ENCODE peak calls at places on chromosomes 6 and 20, in six cellular contexts. V, D, N, A, O and U are unnamed samples.

GRCh38 chr6:71967436-71967835 is 81.1 kb downstream of the RIMS1 start:
- DNase-seq in D (no peak), O (no peak), V (no peak), N (peak; percentile 83), A (no peak), U (no peak)

GRCh38 chr20:32624687-32625345 is 39.7 kb upstream of the NOL4L start:
- DNase-seq in N (no peak), D (no peak), A (no peak), O (no peak), V (no peak), U (no peak)

GRCh38 chr6:41546475-41546865 is 289 bp downstream of the FOXP4 start:
- DNase-seq in V (no peak), N (peak; percentile 66), O (peak; percentile 71), D (no peak), A (peak; percentile 62), U (peak; percentile 59)

GRCh38 chr20:29443819-29444218 is 1813.6 kb upstream of the DEFB115 start:
- DNase-seq in O (peak; percentile 4), A (no peak), V (no peak), N (no peak), D (no peak), U (no peak)

GRCh38 chr20:25233016-25233772 is 14.7 kb upstream of the PYGB start:
- DNase-seq in D (peak; percentile 42), O (no peak), A (no peak), V (no peak), N (peak; percentile 79), U (no peak)

GRCh38 chr6:139109558-139109957 is 25.3 kb upstream of the HECA start:
- DNase-seq in V (peak; percentile 32), D (peak; percentile 54), A (peak; percentile 79), N (peak; percentile 45), O (peak; percentile 45), U (no peak)

GRCh38 chr6:93163146-93163545 is 256.2 kb downstream of the EPHA7 start:
- DNase-seq in O (no peak), D (no peak), N (no peak), A (no peak), V (no peak), U (no peak)

GRCh38 chr20:59207742-59208357 is 44.2 kb downstream of the ZNF831 start:
- DNase-seq in D (peak; percentile 88), V (peak; percentile 16), A (peak; percentile 95), N (peak; percentile 56), O (peak; percentile 86), U (peak; percentile 59)

GRCh38 chr6:32700391-32701040 is 34.1 kb upstream of the HLA-DQB1 start:
- DNase-seq in N (peak; percentile 67), V (peak; percentile 61), A (peak; percentile 84), D (peak; percentile 77), O (peak; percentile 70), U (peak; percentile 38)

GRCh38 chr6:110307368-110307767 is 50.8 kb downstream of the METTL24 start:
- DNase-seq in O (peak; percentile 16), A (no peak), V (no peak), D (no peak), N (no peak), U (no peak)

GRCh38 chr20:54061106-54061881 is 9.1 kb downstream of the BCAS1 start:
- DNase-seq in A (no peak), O (no peak), V (no peak), D (no peak), N (peak; percentile 87), U (no peak)

GRCh38 chr6:154478021-154478651 is 32.3 kb downstream of the CNKSR3 start:
- DNase-seq in A (no peak), V (no peak), D (no peak), O (no peak), N (peak; percentile 40), U (no peak)

GRCh38 chr6:30007132-30007764 is 53.8 kb upstream of the POLR1H start:
- DNase-seq in V (no peak), O (no peak), D (peak; percentile 63), A (peak; percentile 89), N (no peak), U (no peak)

GRCh38 chr6:44738652-44739141 is 351.2 kb downstream of the CDC5L start:
- DNase-seq in N (peak; percentile 83), V (no peak), O (no peak), D (peak; percentile 18), A (peak; percentile 13), U (no peak)

GRCh38 chr6:39189131-39189530 is 40.1 kb downstream of the KCNK5 start:
- DNase-seq in D (no peak), N (no peak), V (no peak), A (no peak), O (no peak), U (no peak)

GRCh38 chr20:37270586-37271420 is 9.2 kb upstream of the GHRH start:
- DNase-seq in N (no peak), O (no peak), D (no peak), V (no peak), A (no peak), U (no peak)

GRCh38 chr20:17666491-17666890 is 15.6 kb downstream of the RRBP1 start:
- DNase-seq in N (peak; percentile 83), D (no peak), O (no peak), A (no peak), V (no peak), U (no peak)

GRCh38 chr20:46621492-46621891 is 29.8 kb downstream of the SLC13A3 start:
- DNase-seq in O (no peak), A (no peak), N (peak; percentile 47), V (no peak), D (no peak), U (no peak)

GRCh38 chr6:109374493-109374892 is 7.8 kb downstream of the CD164 start:
- DNase-seq in O (no peak), N (no peak), V (no peak), D (no peak), A (no peak), U (no peak)

GRCh38 chr6:170523256-170524187 is 29.6 kb downstream of the PSMB1 start:
- DNase-seq in D (no peak), O (no peak), V (no peak), A (no peak), N (no peak), U (no peak)

DNA sequence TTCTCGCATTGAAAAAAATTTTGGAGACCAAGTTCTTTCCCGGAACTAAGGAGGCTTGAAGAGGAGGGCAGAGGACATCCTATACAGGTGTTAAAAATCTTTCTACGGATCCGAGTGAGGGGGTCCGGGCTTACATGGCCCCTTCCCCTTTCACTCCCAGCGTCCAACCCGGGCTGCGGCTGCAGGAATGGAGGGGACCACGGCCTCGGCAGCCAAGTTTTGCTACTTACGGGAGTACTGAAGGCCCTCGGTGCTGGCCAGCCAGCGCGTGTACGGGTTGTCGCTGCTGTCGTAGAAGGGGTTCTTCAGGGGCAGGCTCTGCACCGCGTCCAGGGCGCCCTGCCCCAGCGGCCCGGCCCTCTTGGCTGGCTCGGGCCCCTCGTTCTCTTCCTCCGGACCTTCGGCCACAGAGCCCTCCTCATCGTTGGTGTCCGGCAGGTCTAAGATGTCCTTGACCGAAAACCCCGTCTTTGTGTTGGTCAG is 642 bp downstream of the NKX2-2 start:
- DNase-seq in N (peak; percentile 25), D (peak; percentile 58), A (peak; percentile 47), O (no peak), V (no peak), U (no peak)
- H3K4me3 ChIP-seq in N (no peak overlapping the region), D (no peak overlapping the region), A (peak overlapping the region; percentile 56), O (no peak overlapping the region), V (no peak overlapping the region), U (no peak overlapping the region)

GRCh38 chr6:12473494-12473893 is 183.3 kb downstream of the EDN1 start:
- DNase-seq in V (no peak), N (no peak), D (peak; percentile 16), A (peak; percentile 46), O (no peak), U (no peak)

GRCh38 chr6:12474167-12475140 is 184.3 kb downstream of the EDN1 start:
- DNase-seq in O (no peak), D (no peak), V (no peak), A (no peak), N (peak; percentile 50), U (no peak)

GRCh38 chr6:12467706-12468670 is 177.8 kb downstream of the EDN1 start:
- DNase-seq in O (no peak), A (no peak), D (no peak), N (no peak), V (no peak), U (no peak)

GRCh38 chr6:12476484-12476883 is 186.3 kb downstream of the EDN1 start:
- DNase-seq in O (no peak), A (no peak), V (no peak), D (no peak), N (no peak), U (no peak)

GRCh38 chr6:12472601-12473038 is 182.5 kb downstream of the EDN1 start:
- DNase-seq in N (peak; percentile 82), A (no peak), O (no peak), V (no peak), D (no peak), U (no peak)
- H2AFZ ChIP-seq in N (peak overlapping the region; percentile 54), A (peak overlapping the region; percentile 69), O (no peak overlapping the region), V (no peak overlapping the region), D (no peak overlapping the region), U (no peak overlapping the region)

DNA sequence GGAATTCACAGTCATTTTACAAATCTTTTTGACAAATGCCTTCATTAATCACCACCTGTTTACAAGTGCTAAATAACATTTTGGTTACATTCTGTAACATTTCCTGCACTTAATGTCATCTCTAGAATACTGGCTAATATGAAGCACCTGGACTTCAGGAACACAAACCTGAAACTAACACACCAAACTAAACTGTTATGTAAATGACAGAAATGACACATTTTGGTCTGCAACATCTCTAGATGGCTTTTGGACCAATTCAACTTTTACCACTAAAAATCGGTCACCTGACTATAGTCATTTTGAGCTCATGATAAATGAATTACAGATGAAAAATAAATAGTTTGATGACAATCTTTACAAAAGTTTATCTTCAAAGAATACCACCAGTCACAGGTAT is 80.6 kb downstream of the ATG5 start:
- DNase-seq in N (no peak), O (no peak), D (no peak), A (no peak), V (no peak), U (peak; percentile 40)
- TF ChIP-seq EZH2phosphoT487 in N (no peak), O (no peak), D (no peak), A (no peak), V (no peak), U (no peak)

DNA sequence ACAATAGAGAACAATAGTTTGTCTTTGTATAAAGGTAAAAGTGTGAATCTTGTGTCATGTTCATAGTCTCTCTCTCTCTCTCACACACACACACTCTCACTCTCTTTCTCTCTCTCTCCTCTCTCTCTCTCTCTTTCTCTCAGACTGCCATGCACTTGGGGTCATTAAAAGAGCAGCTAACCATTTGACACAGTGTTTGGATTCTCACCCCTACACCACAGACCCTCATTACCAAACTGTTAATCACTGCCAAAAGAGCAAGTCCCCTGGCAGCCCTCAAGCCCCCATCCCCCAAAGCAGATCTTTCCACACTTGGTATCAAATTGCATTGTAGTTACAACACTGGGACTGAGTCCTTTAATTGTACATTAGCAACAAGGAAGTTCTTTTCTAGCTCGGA is 305.8 kb upstream of the RSPO3 start:
- DNase-seq in V (no peak), N (peak; percentile 12), O (no peak), D (peak; percentile 16), A (no peak), U (no peak)
- H3K4me3 ChIP-seq in V (no peak overlapping the region), N (no peak overlapping the region), O (no peak overlapping the region), D (no peak overlapping the region), A (no peak overlapping the region), U (no peak overlapping the region)